ENCODE peak calls at places on chromosomes 16 and 17, in nine cellular contexts. N is foreskin fibroblast, E is sigmoid colon, T is AG04450, R is lower leg skin, O is Peyer's patch, I is heart right ventricle, L is adrenal gland, Q is BJ. K is an unnamed sample.

GRCh38 chr16:1579214-1579613 is 32.7 kb downstream of the IFT140 start:
- DNase-seq in N (no peak), E (no peak), T (no peak), R (no peak), O (no peak), I (no peak), L (no peak), Q (no peak), K (no peak)

GRCh38 chr16:29022196-29022595 is 37.3 kb downstream of the LAT start:
- DNase-seq in N (no peak), E (no peak), T (no peak), R (no peak), O (no peak), I (no peak), L (no peak), Q (no peak), K (no peak)

GRCh38 chr17:76141212-76142043 is at the start of gene FOXJ1:
- DNase-seq in N (peak), E (peak), T (peak), R (peak), O (peak), I (peak), L (peak), Q (peak), K (peak)

GRCh38 chr17:49748791-49749190 is 15.1 kb downstream of the FAM117A start:
- DNase-seq in N (no peak), E (no peak), T (no peak), R (no peak), O (peak), I (no peak), L (no peak), Q (no peak), K (no peak)

GRCh38 chr17:81090361-81091133 is 55.6 kb downstream of the BAIAP2 start:
- DNase-seq in N (peak), E (peak), T (no peak), R (peak), O (peak), I (no peak), L (no peak), Q (no peak), K (no peak)

GRCh38 chr17:27339836-27340550 is 46.1 kb downstream of the WSB1 start:
- DNase-seq in N (peak), E (no peak), T (no peak), R (no peak), O (no peak), I (no peak), L (no peak), Q (no peak), K (no peak)

GRCh38 chr17:77888242-77889134 is 70.0 kb upstream of the TNRC6C start:
- DNase-seq in N (no peak), E (peak), T (no peak), R (no peak), O (no peak), I (no peak), L (no peak), Q (no peak), K (no peak)

GRCh38 chr16:4606354-4606753 is 8.3 kb downstream of the UBALD1 start:
- DNase-seq in N (no peak), E (no peak), T (no peak), R (no peak), O (no peak), I (no peak), L (peak), Q (no peak), K (no peak)

GRCh38 chr17:39628655-39629493 is 2.1 kb downstream of the PPP1R1B start:
- DNase-seq in N (no peak), E (no peak), T (no peak), R (no peak), O (no peak), I (no peak), L (no peak), Q (no peak), K (no peak)

GRCh38 chr17:39627717-39628516 is 1.2 kb downstream of the PPP1R1B start:
- DNase-seq in N (no peak), E (no peak), T (no peak), R (no peak), O (no peak), I (no peak), L (no peak), Q (no peak), K (no peak)

GRCh38 chr17:39631403-39631802 is 4.7 kb downstream of the PPP1R1B start:
- DNase-seq in N (no peak), E (no peak), T (no peak), R (no peak), O (no peak), I (no peak), L (no peak), Q (no peak), K (no peak)

GRCh38 chr17:39629494-39629880 is 2.7 kb downstream of the PPP1R1B start:
- DNase-seq in N (no peak), E (no peak), T (no peak), R (no peak), O (no peak), I (no peak), L (no peak), Q (no peak), K (no peak)

DNA sequence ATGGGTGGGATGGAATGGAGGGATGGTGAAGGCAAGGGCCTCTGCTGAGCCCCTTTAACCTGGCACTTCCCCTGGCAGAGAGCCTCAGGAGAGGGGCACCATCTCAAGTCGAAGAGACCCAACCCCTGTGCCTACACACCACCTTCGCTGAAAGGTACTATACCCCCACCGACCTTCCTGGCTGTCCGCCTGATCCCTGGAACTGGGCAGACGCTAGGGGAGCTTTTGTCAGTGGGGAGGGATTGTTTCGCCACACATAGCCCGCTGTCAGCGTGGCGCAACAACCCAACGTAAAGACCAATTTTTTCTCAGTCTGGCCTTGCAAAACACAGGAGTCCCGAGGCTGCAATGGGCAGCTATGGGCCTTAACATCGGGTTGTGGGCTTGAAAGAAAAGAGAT is 3.1 kb downstream of the PPP1R1B start:
- DNase-seq in N (no peak), E (no peak), T (no peak), R (no peak), O (no peak), I (no peak), L (no peak), Q (no peak), K (no peak)
- H3K4me3 ChIP-seq in N (no peak), E (no peak), T (no peak), R (no peak), O (no peak), I (no peak), L (no peak), Q (no peak), K (no peak)

DNA sequence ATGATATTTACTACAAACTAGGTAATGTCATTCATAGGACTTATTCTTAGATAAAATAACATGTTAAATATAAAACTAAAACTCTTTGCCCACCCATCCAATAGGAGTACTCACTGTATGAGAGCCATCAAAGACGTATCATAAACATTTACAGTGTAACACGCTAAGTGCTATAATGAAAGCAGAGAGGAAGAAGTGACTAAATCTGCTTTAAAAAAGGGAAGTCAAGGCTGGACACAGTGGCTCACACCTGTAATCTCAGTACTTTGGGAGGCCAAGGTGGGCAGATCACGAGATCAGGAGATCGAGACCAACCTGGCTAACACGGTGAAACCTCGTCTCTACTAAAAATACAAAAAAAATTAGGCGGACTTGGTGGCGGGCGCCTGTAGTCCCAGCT is 32.4 kb downstream of the SPAG9 start:
- DNase-seq in N (no peak), E (no peak), T (no peak), R (no peak), O (no peak), I (no peak), L (no peak), Q (no peak), K (no peak)
- TF ChIP-seq CTCF in N (no peak), E (no peak), T (no peak), R (no peak), O (no peak), I (no peak), L (no peak), Q (no peak), K (no peak)

GRCh38 chr17:45975640-45976295 is 23.3 kb upstream of the STH start:
- DNase-seq in N (no peak), E (no peak), T (no peak), R (no peak), O (no peak), I (no peak), L (no peak), Q (no peak), K (no peak)
- H3K4me3 ChIP-seq in N (no peak), E (no peak), T (no peak), R (no peak), O (no peak), I (no peak), L (no peak), Q (no peak), K (no peak)

GRCh38 chr16:73051903-73052302 is 4.0 kb upstream of the ZFHX3 start:
- DNase-seq in N (no peak), E (no peak), T (no peak), R (no peak), O (no peak), I (no peak), L (no peak), Q (no peak), K (no peak)

GRCh38 chr16:73051216-73051615 is 3.3 kb upstream of the ZFHX3 start:
- DNase-seq in N (no peak), E (no peak), T (no peak), R (no peak), O (no peak), I (no peak), L (no peak), Q (no peak), K (no peak)

GRCh38 chr16:73049051-73049910 is 1.4 kb upstream of the ZFHX3 start:
- DNase-seq in N (no peak), E (no peak), T (no peak), R (no peak), O (no peak), I (no peak), L (no peak), Q (no peak), K (no peak)

GRCh38 chr16:73048292-73049050 is 543 bp upstream of the ZFHX3 start:
- DNase-seq in N (peak), E (peak), T (no peak), R (no peak), O (no peak), I (peak), L (peak), Q (no peak), K (no peak)

GRCh38 chr16:73050115-73051099 is 2.5 kb upstream of the ZFHX3 start:
- DNase-seq in N (no peak), E (no peak), T (no peak), R (no peak), O (no peak), I (no peak), L (no peak), Q (no peak), K (no peak)
- TF ChIP-seq CTCF in N (no peak), E (no peak), T (no peak), R (no peak), O (no peak), I (no peak), L (no peak), Q (no peak), K (no peak)

DNA sequence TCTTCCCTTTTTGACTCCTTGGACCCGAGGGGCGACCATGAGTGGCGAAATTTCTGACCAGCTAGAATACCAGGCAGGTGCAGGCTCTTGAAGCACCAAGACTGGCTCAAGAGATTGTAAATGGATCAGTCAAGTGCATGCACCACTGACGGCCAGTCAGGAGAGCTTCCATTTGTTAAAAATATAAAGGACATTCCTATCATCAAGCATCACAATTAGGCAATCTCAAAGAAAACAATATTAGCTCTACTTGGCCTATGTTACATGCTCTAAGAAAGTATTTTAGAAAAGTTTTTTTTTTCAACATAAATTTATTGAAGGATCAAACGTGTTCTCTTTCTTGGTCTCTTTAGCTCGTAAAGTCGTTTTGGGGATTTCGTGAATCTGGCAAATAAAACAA is 1.5 kb upstream of the PRKCA start:
- DNase-seq in N (peak), E (no peak), T (no peak), R (no peak), O (no peak), I (no peak), L (no peak), Q (no peak), K (no peak)
- H3K4me3 ChIP-seq in N (no peak), E (no peak), T (no peak), R (no peak), O (no peak), I (no peak), L (no peak), Q (no peak), K (no peak)